ENCODE peak calls at places on chromosomes 11 and 22, in ten cellular contexts. Z is astrocyte of the spinal cord; Q is CD4-positive, alpha-beta T cell; R is mesothelial cell of epicardium; N is neural crest cell; H is nephron progenitor cell; U is HFFc6; C is PC-9; L is cardiac fibroblast; E is choroid plexus epithelial cell. T is an unnamed sample.

GRCh38 chr22:48431536-48432315 is 1395.9 kb downstream of the BRD1 start:
- DNase-seq in U (no peak), L (no peak), C (no peak), E (no peak), Q (no peak), N (no peak), H (no peak), Z (no peak), R (no peak), T (no peak)

GRCh38 chr11:12285106-12285505 is 92.3 kb upstream of the PARVA start:
- DNase-seq in Z (peak; percentile 97), U (peak; percentile 96), H (no peak), C (peak; percentile 84), Q (no peak), R (no peak), L (peak; percentile 81), N (no peak), E (peak; percentile 82), T (no peak)

GRCh38 chr22:47161631-47162030 is 399.2 kb downstream of the TBC1D22A start:
- DNase-seq in C (no peak), E (no peak), H (no peak), Q (no peak), Z (no peak), U (no peak), N (no peak), R (no peak), L (no peak), T (no peak)

GRCh38 chr22:47552024-47552423 is 789.6 kb downstream of the TBC1D22A start:
- DNase-seq in E (no peak), U (no peak), C (no peak), R (no peak), L (no peak), Q (no peak), Z (no peak), N (no peak), H (no peak), T (no peak)

GRCh38 chr11:6403539-6403938 is 13.3 kb downstream of the SMPD1 start:
- DNase-seq in Q (no peak), R (no peak), E (no peak), L (no peak), Z (no peak), C (no peak), U (no peak), N (no peak), H (no peak), T (no peak)

GRCh38 chr11:6402561-6402981 is 12.3 kb downstream of the SMPD1 start:
- DNase-seq in Q (peak; percentile 63), U (no peak), R (no peak), Z (no peak), E (peak; percentile 39), N (no peak), H (no peak), C (no peak), L (no peak), T (peak; percentile 82)

GRCh38 chr11:1271927-1272326 is 37.5 kb downstream of the TOLLIP start:
- DNase-seq in R (no peak), L (no peak), Z (no peak), Q (no peak), H (no peak), N (no peak), E (no peak), C (no peak), U (no peak), T (no peak)

GRCh38 chr22:38282397-38282796 is 9.6 kb upstream of the TMEM184B start:
- DNase-seq in L (no peak), U (no peak), H (no peak), R (no peak), E (peak; percentile 50), C (peak; percentile 76), N (no peak), Z (no peak), Q (no peak), T (no peak)

GRCh38 chr11:83002047-83002446 is 69.7 kb downstream of the RAB30 start:
- DNase-seq in C (no peak), N (no peak), R (no peak), Q (no peak), U (no peak), L (peak; percentile 18), H (no peak), E (peak; percentile 69), Z (no peak), T (no peak)

GRCh38 chr11:88972210-88972609 is 93.6 kb downstream of the GRM5 start:
- DNase-seq in E (no peak), N (no peak), Z (no peak), U (no peak), H (no peak), Q (no peak), C (no peak), L (no peak), R (no peak), T (no peak)

GRCh38 chr22:27420186-27420816 is 381.3 kb downstream of the MN1 start:
- DNase-seq in U (no peak), Q (no peak), N (no peak), E (peak; percentile 46), R (no peak), H (no peak), L (peak; percentile 65), C (no peak), Z (peak; percentile 63), T (no peak)

GRCh38 chr11:127385071-127385470 is 384.5 kb upstream of the KIRREL3 start:
- DNase-seq in Q (no peak), L (no peak), Z (no peak), E (no peak), R (no peak), H (no peak), C (no peak), N (no peak), U (no peak), T (no peak)

GRCh38 chr11:117610045-117610444 is 187.0 kb downstream of the DSCAML1 start:
- DNase-seq in C (no peak), L (no peak), R (no peak), H (no peak), Q (no peak), N (no peak), U (no peak), E (peak; percentile 52), Z (peak; percentile 8), T (peak; percentile 44)

GRCh38 chr22:47283616-47284270 is 521.3 kb downstream of the TBC1D22A start:
- DNase-seq in H (no peak), Z (no peak), E (no peak), N (no peak), L (no peak), R (no peak), C (no peak), U (no peak), Q (no peak), T (peak; percentile 28)

DNA sequence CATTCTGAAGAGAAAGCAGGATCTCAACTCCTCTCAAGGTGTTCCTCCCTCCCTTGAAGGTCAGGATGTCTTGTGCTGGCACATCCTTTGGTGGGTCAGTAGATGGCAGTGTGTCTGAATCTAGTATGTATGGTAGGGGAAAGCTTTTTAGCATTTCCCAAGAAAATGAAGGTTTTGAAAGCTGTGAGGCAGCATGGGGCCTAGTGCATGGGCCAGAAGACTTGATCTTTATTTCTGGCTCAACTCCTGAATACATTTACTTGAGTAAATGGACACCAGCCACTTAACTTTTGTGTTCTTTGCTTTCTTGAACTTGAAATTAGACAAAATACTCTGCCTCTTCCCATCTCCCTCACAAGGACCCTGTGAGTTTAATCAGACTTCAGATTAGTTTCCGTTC is 289.0 kb downstream of the CASP12 start:
- DNase-seq in H (peak; percentile 17), N (peak; percentile 1), L (peak; percentile 86), C (no peak), R (no peak), Q (peak; percentile 34), Z (peak; percentile 86), E (peak; percentile 95), U (peak; percentile 3), T (peak; percentile 29)
- TF ChIP-seq CTCF in H (peak; percentile 71), N (peak; percentile 71), L (peak; percentile 82), C (peak; percentile 72), R (peak; percentile 34), Q (peak; percentile 85), Z (peak; percentile 86), E (peak; percentile 94), U (peak; percentile 73), T (peak; percentile 60)

DNA sequence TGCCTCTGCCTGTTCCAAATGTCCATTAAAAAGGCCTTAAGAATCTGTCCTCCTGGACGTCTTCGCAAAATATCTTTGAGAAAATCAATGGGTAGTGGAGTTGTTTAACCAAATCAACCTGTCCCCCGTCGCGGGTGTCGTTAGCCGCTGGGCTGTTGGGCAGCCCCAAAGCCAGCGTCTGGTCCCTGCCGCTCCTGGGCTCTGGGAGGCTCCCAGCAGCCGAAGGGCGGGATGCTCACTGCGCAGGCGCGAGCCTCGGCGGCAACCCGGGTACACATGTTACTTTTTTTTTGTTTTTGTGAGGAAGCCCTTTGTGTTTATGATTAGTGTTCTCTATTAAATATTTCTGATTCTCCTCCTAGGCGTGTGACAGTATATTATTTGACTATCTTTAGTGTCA is 12.6 kb downstream of the MMP10 start:
- DNase-seq in E (no peak), Z (no peak), H (no peak), N (no peak), R (no peak), U (no peak), C (no peak), L (no peak), Q (no peak), T (no peak)
- TF ChIP-seq CTCF in E (no peak), Z (no peak), H (no peak), N (no peak), R (no peak), U (no peak), C (no peak), L (no peak), Q (no peak), T (no peak)

GRCh38 chr22:45550891-45551290 is 48.2 kb downstream of the FBLN1 start:
- DNase-seq in U (no peak), H (no peak), N (no peak), E (no peak), C (no peak), Z (no peak), Q (no peak), R (no peak), L (no peak), T (no peak)
- TF ChIP-seq CTCF in U (no peak), H (no peak), N (no peak), E (no peak), C (no peak), Z (no peak), Q (no peak), R (no peak), L (no peak), T (no peak)

DNA sequence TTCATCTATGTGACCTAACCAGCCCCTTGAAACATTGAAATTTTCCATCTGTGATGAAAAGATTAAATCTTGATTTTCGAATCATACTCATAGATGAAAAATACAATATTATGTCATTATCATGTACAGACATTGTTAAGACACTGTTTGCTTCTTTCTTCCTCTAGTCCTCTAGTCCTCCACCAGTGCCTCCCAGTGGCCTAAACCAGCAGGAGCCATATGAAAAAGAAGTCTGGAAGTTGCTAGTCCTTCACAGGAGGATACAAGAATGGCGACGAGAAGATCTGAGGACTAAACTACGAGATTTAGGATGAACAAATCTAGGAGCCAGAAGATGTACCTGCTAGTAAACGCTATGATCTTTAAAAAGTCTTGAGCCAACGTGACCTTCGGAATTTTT is 134.1 kb downstream of the SLC17A6 start:
- DNase-seq in L (no peak), H (no peak), N (no peak), Z (no peak), R (no peak), Q (no peak), E (peak; percentile 16), C (no peak), U (no peak), T (no peak)
- TF ChIP-seq CTCF in L (peak; percentile 32), H (no peak), N (no peak), Z (peak; percentile 8), R (no peak), Q (no peak), E (peak; percentile 38), C (no peak), U (no peak), T (no peak)

T was measured in GM13976.